ENCODE peak calls at places on chromosomes 16 and 17, in four cellular contexts. One of them, this sample, is unnamed.

GRCh38 chr17:59234631-59235030 is 14.3 kb downstream of the GDPD1 start:
- DNase-seq in fibroblast of the aortic adventitia: no peak
- DNase-seq in GM12892: no peak
- DNase-seq in dorsolateral prefrontal cortex: no peak
- DNase-seq in this sample: no peak

GRCh38 chr16:24966031-24966430 is 49.1 kb downstream of the ARHGAP17 start:
- DNase-seq in dorsolateral prefrontal cortex: no peak
- DNase-seq in fibroblast of the aortic adventitia: no peak
- DNase-seq in GM12892: no peak
- DNase-seq in this sample: no peak

GRCh38 chr17:46003907-46004748 is 5.1 kb downstream of the STH start:
- DNase-seq in GM12892: no peak
- DNase-seq in fibroblast of the aortic adventitia: peak; percentile 23
- DNase-seq in dorsolateral prefrontal cortex: peak; percentile 79
- DNase-seq in this sample: no peak

GRCh38 chr16:85334718-85335583 is 222.7 kb upstream of the CIBAR2 start:
- DNase-seq in fibroblast of the aortic adventitia: no peak
- DNase-seq in dorsolateral prefrontal cortex: no peak
- DNase-seq in GM12892: no peak
- DNase-seq in this sample: no peak

GRCh38 chr17:59811209-59811608 is 81.5 kb downstream of the TUBD1 start:
- DNase-seq in GM12892: no peak
- DNase-seq in dorsolateral prefrontal cortex: no peak
- DNase-seq in fibroblast of the aortic adventitia: no peak
- DNase-seq in this sample: no peak

GRCh38 chr17:79001190-79002020 is 8.2 kb downstream of the CANT1 start:
- DNase-seq in fibroblast of the aortic adventitia: no peak
- DNase-seq in GM12892: no peak
- DNase-seq in dorsolateral prefrontal cortex: no peak
- DNase-seq in this sample: no peak

GRCh38 chr16:70610273-70611223 is 35.8 kb upstream of the IL34 start:
- DNase-seq in fibroblast of the aortic adventitia: no peak
- DNase-seq in dorsolateral prefrontal cortex: no peak
- DNase-seq in GM12892: no peak
- DNase-seq in this sample: no peak

GRCh38 chr16:3655791-3656490 is 1.4 kb downstream of the DNASE1 start:
- DNase-seq in dorsolateral prefrontal cortex: no peak
- DNase-seq in GM12892: no peak
- DNase-seq in fibroblast of the aortic adventitia: no peak
- DNase-seq in this sample: no peak

GRCh38 chr16:87165151-87165550 is 152.0 kb downstream of the C16orf95 start:
- DNase-seq in fibroblast of the aortic adventitia: no peak
- DNase-seq in dorsolateral prefrontal cortex: no peak
- DNase-seq in GM12892: no peak
- DNase-seq in this sample: no peak

GRCh38 chr17:64259436-64259835 is 3.6 kb downstream of the TEX2 start:
- DNase-seq in fibroblast of the aortic adventitia: no peak
- DNase-seq in dorsolateral prefrontal cortex: no peak
- DNase-seq in GM12892: no peak
- DNase-seq in this sample: no peak

GRCh38 chr16:88077328-88078108 is 126.3 kb downstream of the BANP start:
- DNase-seq in GM12892: no peak
- DNase-seq in dorsolateral prefrontal cortex: no peak
- DNase-seq in fibroblast of the aortic adventitia: no peak
- DNase-seq in this sample: no peak

GRCh38 chr16:21560462-21560861 is 38.9 kb upstream of the METTL9 start:
- DNase-seq in GM12892: no peak
- DNase-seq in dorsolateral prefrontal cortex: no peak
- DNase-seq in fibroblast of the aortic adventitia: no peak
- DNase-seq in this sample: no peak

GRCh38 chr17:81540676-81541027 is 11.5 kb downstream of the FAAP100 start:
- DNase-seq in dorsolateral prefrontal cortex: no peak
- DNase-seq in fibroblast of the aortic adventitia: no peak
- DNase-seq in GM12892: no peak
- DNase-seq in this sample: no peak

GRCh38 chr17:20120835-20121234 is 111.7 kb downstream of the SPECC1 start:
- DNase-seq in dorsolateral prefrontal cortex: no peak
- DNase-seq in fibroblast of the aortic adventitia: no peak
- DNase-seq in GM12892: no peak
- DNase-seq in this sample: no peak

GRCh38 chr16:79282806-79283205 is 317.7 kb downstream of the MAF start:
- DNase-seq in dorsolateral prefrontal cortex: no peak
- DNase-seq in GM12892: no peak
- DNase-seq in fibroblast of the aortic adventitia: no peak
- DNase-seq in this sample: no peak

GRCh38 chr17:37310940-37311339 is 64.8 kb upstream of the C17orf78 start:
- DNase-seq in GM12892: no peak
- DNase-seq in dorsolateral prefrontal cortex: no peak
- DNase-seq in fibroblast of the aortic adventitia: no peak
- DNase-seq in this sample: no peak

GRCh38 chr17:57898487-57899311 is 48.9 kb upstream of the MRPS23 start:
- DNase-seq in fibroblast of the aortic adventitia: peak; percentile 67
- DNase-seq in dorsolateral prefrontal cortex: peak; percentile 76
- DNase-seq in GM12892: no peak
- DNase-seq in this sample: no peak

GRCh38 chr17:79009397-79010303 is at the start of gene CANT1:
- DNase-seq in fibroblast of the aortic adventitia: peak; percentile 83
- DNase-seq in GM12892: peak; percentile 98
- DNase-seq in dorsolateral prefrontal cortex: peak; percentile 84
- DNase-seq in this sample: peak; percentile 80

GRCh38 chr16:71746442-71747046 is 22.0 kb upstream of the PHLPP2 start:
- DNase-seq in dorsolateral prefrontal cortex: no peak
- DNase-seq in GM12892: peak; percentile 19
- DNase-seq in fibroblast of the aortic adventitia: peak; percentile 60
- DNase-seq in this sample: no peak

GRCh38 chr17:12973496-12974318 is 44.1 kb downstream of the ELAC2 start:
- DNase-seq in dorsolateral prefrontal cortex: no peak
- DNase-seq in fibroblast of the aortic adventitia: no peak
- DNase-seq in GM12892: no peak
- DNase-seq in this sample: no peak